ENCODE peak calls at places on chromosome 9, in nine cellular contexts. T, I, G, B, R, P, E, N and D are unnamed samples.

GRCh38 chr9:108511200-108511756 is 344.5 kb downstream of the ACTL7B start:
- DNase-seq in R (no peak), N (no peak), I (no peak), G (no peak), E (no peak), P (no peak), B (no peak), T (no peak), D (no peak)

GRCh38 chr9:19284729-19285128 is 54.2 kb downstream of the DENND4C start:
- DNase-seq in I (no peak), P (no peak), N (no peak), G (no peak), E (no peak), B (no peak), T (no peak), R (no peak), D (no peak)

GRCh38 chr9:21336467-21336866 is 1.3 kb upstream of the KLHL9 start:
- DNase-seq in R (no peak), N (no peak), T (no peak), P (no peak), B (no peak), G (no peak), E (no peak), I (no peak), D (no peak)

GRCh38 chr9:801399-802071 is 40.0 kb upstream of the DMRT1 start:
- DNase-seq in P (no peak), E (no peak), I (no peak), G (no peak), T (peak), B (no peak), R (peak), N (no peak), D (no peak)

GRCh38 chr9:34463098-34463900 is 4.7 kb downstream of the DNAI1 start:
- DNase-seq in T (no peak), G (no peak), P (no peak), B (no peak), I (no peak), R (peak), E (no peak), N (no peak), D (no peak)

GRCh38 chr9:88400021-88400420 is 11.8 kb downstream of the SPIN1 start:
- DNase-seq in P (no peak), T (no peak), R (peak), G (no peak), N (no peak), I (no peak), B (no peak), E (no peak), D (no peak)

GRCh38 chr9:128861501-128861900 is 20.2 kb downstream of the KYAT1 start:
- DNase-seq in B (no peak), N (no peak), P (no peak), G (no peak), T (no peak), R (no peak), E (no peak), I (no peak), D (no peak)

GRCh38 chr9:116137581-116137980 is 16.0 kb upstream of the PAPPA start:
- DNase-seq in N (no peak), E (no peak), B (no peak), I (no peak), P (no peak), G (no peak), R (no peak), T (no peak), D (no peak)

GRCh38 chr9:15469406-15469805 is 41.4 kb downstream of the PSIP1 start:
- DNase-seq in E (no peak), R (no peak), I (no peak), B (no peak), P (no peak), G (no peak), N (no peak), T (no peak), D (no peak)

GRCh38 chr9:104833701-104834100 is 69.8 kb downstream of the NIPSNAP3B start:
- DNase-seq in P (no peak), N (no peak), I (no peak), B (no peak), T (no peak), G (no peak), R (no peak), E (no peak), D (no peak)

GRCh38 chr9:72332351-72332750 is 32.7 kb downstream of the ZFAND5 start:
- DNase-seq in R (no peak), T (no peak), B (no peak), P (no peak), I (no peak), E (no peak), N (no peak), G (no peak), D (no peak)

GRCh38 chr9:15161744-15162143 is 145.3 kb downstream of the TTC39B start:
- DNase-seq in R (no peak), E (no peak), N (no peak), P (no peak), B (no peak), I (no peak), T (no peak), G (no peak), D (no peak)

GRCh38 chr9:126031116-126031515 is 283.9 kb downstream of the PBX3 start:
- DNase-seq in T (no peak), E (no peak), R (no peak), G (no peak), I (no peak), N (no peak), B (no peak), P (no peak), D (no peak)

GRCh38 chr9:4821133-4821532 is 28.4 kb downstream of the RCL1 start:
- DNase-seq in R (no peak), B (no peak), P (no peak), T (no peak), I (no peak), N (no peak), E (no peak), G (no peak), D (no peak)

GRCh38 chr9:108889649-108890067 is 27.6 kb downstream of the ACTL7A start:
- DNase-seq in E (no peak), G (no peak), B (no peak), P (no peak), I (no peak), N (no peak), T (no peak), R (peak), D (no peak)

GRCh38 chr9:97907051-97907450 is 15.2 kb downstream of the TRMO start:
- DNase-seq in I (no peak), N (no peak), B (no peak), R (no peak), P (no peak), G (no peak), T (no peak), E (no peak), D (no peak)

GRCh38 chr9:84207443-84208032 is 133.0 kb downstream of the SLC28A3 start:
- DNase-seq in T (peak), I (no peak), G (no peak), E (no peak), R (no peak), N (no peak), B (no peak), P (no peak), D (no peak)

GRCh38 chr9:104784098-104784497 is 20.2 kb downstream of the NIPSNAP3B start:
- DNase-seq in T (no peak), E (no peak), B (no peak), P (no peak), R (no peak), G (no peak), I (no peak), N (no peak), D (no peak)

GRCh38 chr9:21970001-21970799 is 24.0 kb downstream of the CDKN2A start:
- DNase-seq in G (no peak), T (no peak), I (no peak), P (no peak), R (no peak), N (no peak), B (no peak), E (no peak), D (no peak)

GRCh38 chr9:129910628-129911567 is 75.6 kb downstream of the USP20 start:
- DNase-seq in G (no peak), E (no peak), I (no peak), P (no peak), R (peak), N (no peak), T (peak), B (no peak), D (no peak)

GRCh38 chr9:34403554-34404380 is 27.1 kb upstream of the MYORG start:
- DNase-seq in I (peak), P (peak), G (peak), B (peak), T (peak), E (peak), R (peak), N (peak), D (peak)